ENCODE peak calls at places on chromosomes 6 and 20, in six cellular contexts. One of them, this sample, is unnamed. For H3K9me3, the result is how much of the 10 kb centered on the place peaks cover.

GRCh38 chr20:48538058-48538825 is 289.6 kb downstream of the PREX1 start:
- DNase-seq in IMR-90: peak
- DNase-seq in heart left ventricle: no peak
- DNase-seq in CD8-positive, alpha-beta memory T cell: no peak
- DNase-seq in lower lobe of right lung: peak
- DNase-seq in A549: peak
- DNase-seq in this sample: peak

GRCh38 chr20:59010995-59011873 is 4.2 kb upstream of the CTSZ start:
- DNase-seq in A549: no peak
- DNase-seq in CD8-positive, alpha-beta memory T cell: peak
- DNase-seq in IMR-90: peak
- DNase-seq in heart left ventricle: peak
- DNase-seq in lower lobe of right lung: no peak
- DNase-seq in this sample: peak

GRCh38 chr6:79964607-79965081 is 17.3 kb upstream of the ELOVL4 start:
- DNase-seq in IMR-90: no peak
- DNase-seq in heart left ventricle: no peak
- DNase-seq in A549: no peak
- DNase-seq in CD8-positive, alpha-beta memory T cell: no peak
- DNase-seq in lower lobe of right lung: no peak
- DNase-seq in this sample: no peak

GRCh38 chr20:63071541-63072181 is 64.9 kb upstream of the BHLHE23 start:
- DNase-seq in IMR-90: peak
- DNase-seq in lower lobe of right lung: peak
- DNase-seq in heart left ventricle: peak
- DNase-seq in CD8-positive, alpha-beta memory T cell: peak
- DNase-seq in A549: peak
- DNase-seq in this sample: no peak

GRCh38 chr6:113011389-113011788 is 664.3 kb downstream of the RFPL4B start:
- DNase-seq in lower lobe of right lung: no peak
- DNase-seq in CD8-positive, alpha-beta memory T cell: no peak
- DNase-seq in IMR-90: no peak
- DNase-seq in heart left ventricle: no peak
- DNase-seq in A549: no peak
- DNase-seq in this sample: no peak

GRCh38 chr6:155185544-155185943 is 78.3 kb upstream of the CLDN20 start:
- DNase-seq in CD8-positive, alpha-beta memory T cell: no peak
- DNase-seq in A549: peak
- DNase-seq in heart left ventricle: no peak
- DNase-seq in IMR-90: peak
- DNase-seq in lower lobe of right lung: no peak
- DNase-seq in this sample: peak

GRCh38 chr6:78243519-78243918 is 590.7 kb downstream of the MEI4 start:
- DNase-seq in A549: no peak
- DNase-seq in lower lobe of right lung: no peak
- DNase-seq in heart left ventricle: no peak
- DNase-seq in CD8-positive, alpha-beta memory T cell: no peak
- DNase-seq in IMR-90: peak
- DNase-seq in this sample: no peak

GRCh38 chr6:111625511-111626331 is 20.0 kb upstream of the TRAF3IP2 start:
- DNase-seq in A549: no peak
- DNase-seq in IMR-90: peak
- DNase-seq in CD8-positive, alpha-beta memory T cell: no peak
- DNase-seq in heart left ventricle: peak
- DNase-seq in lower lobe of right lung: no peak
- DNase-seq in this sample: peak

GRCh38 chr20:34388000-34388399 is 24.9 kb downstream of the ITCH start:
- DNase-seq in CD8-positive, alpha-beta memory T cell: no peak
- DNase-seq in lower lobe of right lung: no peak
- DNase-seq in IMR-90: no peak
- DNase-seq in heart left ventricle: no peak
- DNase-seq in A549: no peak
- DNase-seq in this sample: no peak

GRCh38 chr20:51588762-51589161 is 46.2 kb upstream of the NFATC2 start:
- DNase-seq in CD8-positive, alpha-beta memory T cell: no peak
- DNase-seq in lower lobe of right lung: no peak
- DNase-seq in heart left ventricle: no peak
- DNase-seq in IMR-90: no peak
- DNase-seq in A549: no peak
- DNase-seq in this sample: no peak

GRCh38 chr20:46063652-46064054 is 26.1 kb downstream of the NCOA5 start:
- DNase-seq in IMR-90: no peak
- DNase-seq in A549: no peak
- DNase-seq in CD8-positive, alpha-beta memory T cell: no peak
- DNase-seq in heart left ventricle: no peak
- DNase-seq in lower lobe of right lung: no peak
- DNase-seq in this sample: no peak

GRCh38 chr20:15491564-15491963 is 1081.7 kb downstream of the KIF16B start:
- DNase-seq in heart left ventricle: no peak
- DNase-seq in IMR-90: no peak
- DNase-seq in lower lobe of right lung: no peak
- DNase-seq in CD8-positive, alpha-beta memory T cell: no peak
- DNase-seq in A549: no peak
- DNase-seq in this sample: no peak

GRCh38 chr20:58433759-58434158 is 44.7 kb downstream of the VAPB start:
- DNase-seq in lower lobe of right lung: no peak
- DNase-seq in CD8-positive, alpha-beta memory T cell: no peak
- DNase-seq in IMR-90: peak
- DNase-seq in heart left ventricle: no peak
- DNase-seq in A549: no peak
- DNase-seq in this sample: no peak

GRCh38 chr20:41287327-41287726 is 30.2 kb downstream of the ZHX3 start:
- DNase-seq in CD8-positive, alpha-beta memory T cell: no peak
- DNase-seq in lower lobe of right lung: no peak
- DNase-seq in IMR-90: peak
- DNase-seq in A549: no peak
- DNase-seq in heart left ventricle: no peak
- DNase-seq in this sample: no peak

GRCh38 chr6:11632795-11633511 is 95.4 kb downstream of the TMEM170B start:
- DNase-seq in heart left ventricle: peak
- DNase-seq in CD8-positive, alpha-beta memory T cell: no peak
- DNase-seq in A549: no peak
- DNase-seq in lower lobe of right lung: no peak
- DNase-seq in IMR-90: peak
- DNase-seq in this sample: no peak

GRCh38 chr6:95240514-95240913 is 336.8 kb upstream of the MANEA start:
- DNase-seq in heart left ventricle: no peak
- DNase-seq in lower lobe of right lung: no peak
- DNase-seq in A549: no peak
- DNase-seq in IMR-90: no peak
- DNase-seq in CD8-positive, alpha-beta memory T cell: no peak
- DNase-seq in this sample: no peak

GRCh38 chr20:36339646-36340592 is 33.8 kb downstream of the DLGAP4 start:
- DNase-seq in A549: no peak
- DNase-seq in lower lobe of right lung: no peak
- DNase-seq in IMR-90: no peak
- DNase-seq in CD8-positive, alpha-beta memory T cell: no peak
- DNase-seq in heart left ventricle: no peak
- DNase-seq in this sample: no peak

GRCh38 chr20:37757550-37757949 is 63.7 kb downstream of the CTNNBL1 start:
- DNase-seq in lower lobe of right lung: no peak
- DNase-seq in IMR-90: no peak
- DNase-seq in A549: no peak
- DNase-seq in CD8-positive, alpha-beta memory T cell: no peak
- DNase-seq in heart left ventricle: no peak
- DNase-seq in this sample: no peak

GRCh38 chr20:57654363-57654997 is 34.3 kb upstream of the ZBP1 start:
- DNase-seq in heart left ventricle: peak
- DNase-seq in A549: peak
- DNase-seq in CD8-positive, alpha-beta memory T cell: peak
- DNase-seq in lower lobe of right lung: peak
- DNase-seq in IMR-90: peak
- DNase-seq in this sample: peak

GRCh38 chr6:41878246-41878645 is 16.9 kb downstream of the USP49 start:
- DNase-seq in CD8-positive, alpha-beta memory T cell: no peak
- DNase-seq in heart left ventricle: no peak
- DNase-seq in lower lobe of right lung: no peak
- DNase-seq in A549: no peak
- DNase-seq in IMR-90: peak
- DNase-seq in this sample: no peak

GRCh38 chr6:99002826-99003225 is 55.1 kb upstream of the FBXL4 start:
- DNase-seq in heart left ventricle: no peak
- DNase-seq in lower lobe of right lung: no peak
- DNase-seq in IMR-90: no peak
- DNase-seq in CD8-positive, alpha-beta memory T cell: no peak
- DNase-seq in A549: no peak
- DNase-seq in this sample: no peak

GRCh38 chr20:51121901-51122412 is 99.0 kb upstream of the KCNG1 start:
- DNase-seq in A549: peak
- DNase-seq in CD8-positive, alpha-beta memory T cell: no peak
- DNase-seq in heart left ventricle: no peak
- DNase-seq in IMR-90: peak
- DNase-seq in lower lobe of right lung: no peak
- DNase-seq in this sample: no peak

GRCh38 chr6:106520711-106521367 is 108.5 kb downstream of the RTN4IP1 start:
- DNase-seq in A549: no peak
- DNase-seq in CD8-positive, alpha-beta memory T cell: peak
- DNase-seq in heart left ventricle: no peak
- DNase-seq in IMR-90: no peak
- DNase-seq in lower lobe of right lung: peak
- DNase-seq in this sample: no peak

GRCh38 chr20:12970372-12970821 is 38.4 kb upstream of the SPTLC3 start:
- DNase-seq in CD8-positive, alpha-beta memory T cell: no peak
- DNase-seq in lower lobe of right lung: no peak
- DNase-seq in heart left ventricle: no peak
- DNase-seq in A549: peak
- DNase-seq in IMR-90: peak
- DNase-seq in this sample: peak

GRCh38 chr6:26249959-26250805 is 114.8 kb upstream of the BTN3A2 start:
- DNase-seq in IMR-90: peak
- DNase-seq in heart left ventricle: peak
- DNase-seq in lower lobe of right lung: peak
- DNase-seq in CD8-positive, alpha-beta memory T cell: peak
- DNase-seq in A549: no peak
- DNase-seq in this sample: peak

GRCh38 chr6:73382462-73383113 is 12.0 kb upstream of the DDX43 start:
- DNase-seq in IMR-90: peak
- DNase-seq in CD8-positive, alpha-beta memory T cell: no peak
- DNase-seq in A549: no peak
- DNase-seq in heart left ventricle: no peak
- DNase-seq in lower lobe of right lung: no peak
- DNase-seq in this sample: no peak

GRCh38 chr6:157761926-157762325 is 61.1 kb upstream of the SNX9 start:
- DNase-seq in A549: no peak
- DNase-seq in lower lobe of right lung: no peak
- DNase-seq in heart left ventricle: no peak
- DNase-seq in CD8-positive, alpha-beta memory T cell: no peak
- DNase-seq in IMR-90: no peak
- DNase-seq in this sample: no peak

GRCh38 chr20:31846793-31847138 is 1.4 kb upstream of the FOXS1 start:
- DNase-seq in CD8-positive, alpha-beta memory T cell: no peak
- DNase-seq in lower lobe of right lung: no peak
- DNase-seq in A549: no peak
- DNase-seq in heart left ventricle: no peak
- DNase-seq in IMR-90: no peak
- DNase-seq in this sample: no peak

GRCh38 chr6:88970301-88970700 is 6.9 kb upstream of the RNGTT start:
- DNase-seq in A549: no peak
- DNase-seq in lower lobe of right lung: no peak
- DNase-seq in IMR-90: no peak
- DNase-seq in CD8-positive, alpha-beta memory T cell: no peak
- DNase-seq in heart left ventricle: no peak
- DNase-seq in this sample: no peak

GRCh38 chr6:27757307-27757706 is 154.9 kb downstream of the OR2B2 start:
- DNase-seq in A549: no peak
- DNase-seq in IMR-90: no peak
- DNase-seq in heart left ventricle: peak
- DNase-seq in lower lobe of right lung: peak
- DNase-seq in CD8-positive, alpha-beta memory T cell: peak
- DNase-seq in this sample: peak

GRCh38 chr6:34259529-34260069 is 10.8 kb upstream of the SMIM29 start:
- DNase-seq in lower lobe of right lung: no peak
- DNase-seq in A549: no peak
- DNase-seq in heart left ventricle: no peak
- DNase-seq in CD8-positive, alpha-beta memory T cell: no peak
- DNase-seq in IMR-90: no peak
- DNase-seq in this sample: no peak
- H3K9me3 ChIP-seq in lower lobe of right lung: under half
- H3K9me3 ChIP-seq in A549: under half
- H3K9me3 ChIP-seq in heart left ventricle: under half
- H3K9me3 ChIP-seq in CD8-positive, alpha-beta memory T cell: under half
- H3K9me3 ChIP-seq in IMR-90: under half
- H3K9me3 ChIP-seq in this sample: under half

GRCh38 chr20:49561256-49561655 is 6.7 kb downstream of the PTGIS start:
- DNase-seq in heart left ventricle: no peak
- DNase-seq in A549: no peak
- DNase-seq in IMR-90: no peak
- DNase-seq in CD8-positive, alpha-beta memory T cell: no peak
- DNase-seq in lower lobe of right lung: no peak
- DNase-seq in this sample: no peak

GRCh38 chr20:49560646-49561045 is 7.3 kb downstream of the PTGIS start:
- DNase-seq in CD8-positive, alpha-beta memory T cell: no peak
- DNase-seq in lower lobe of right lung: no peak
- DNase-seq in A549: no peak
- DNase-seq in heart left ventricle: no peak
- DNase-seq in IMR-90: no peak
- DNase-seq in this sample: no peak

GRCh38 chr20:49558826-49559225 is 9.1 kb downstream of the PTGIS start:
- DNase-seq in CD8-positive, alpha-beta memory T cell: no peak
- DNase-seq in IMR-90: no peak
- DNase-seq in heart left ventricle: no peak
- DNase-seq in lower lobe of right lung: no peak
- DNase-seq in A549: no peak
- DNase-seq in this sample: no peak

GRCh38 chr20:49559411-49560081 is 8.4 kb downstream of the PTGIS start:
- DNase-seq in CD8-positive, alpha-beta memory T cell: no peak
- DNase-seq in A549: no peak
- DNase-seq in lower lobe of right lung: no peak
- DNase-seq in IMR-90: no peak
- DNase-seq in heart left ventricle: no peak
- DNase-seq in this sample: no peak

GRCh38 chr20:49560186-49560585 is 7.8 kb downstream of the PTGIS start:
- DNase-seq in CD8-positive, alpha-beta memory T cell: no peak
- DNase-seq in lower lobe of right lung: no peak
- DNase-seq in IMR-90: no peak
- DNase-seq in heart left ventricle: no peak
- DNase-seq in A549: no peak
- DNase-seq in this sample: no peak
- H3K27ac ChIP-seq in CD8-positive, alpha-beta memory T cell: no peak
- H3K27ac ChIP-seq in lower lobe of right lung: no peak
- H3K27ac ChIP-seq in IMR-90: no peak
- H3K27ac ChIP-seq in heart left ventricle: peak
- H3K27ac ChIP-seq in A549: no peak
- H3K27ac ChIP-seq in this sample: no peak

GRCh38 chr6:56374841-56375369 is 127.5 kb upstream of the COL21A1 start:
- DNase-seq in heart left ventricle: peak
- DNase-seq in A549: no peak
- DNase-seq in CD8-positive, alpha-beta memory T cell: no peak
- DNase-seq in lower lobe of right lung: no peak
- DNase-seq in IMR-90: peak
- DNase-seq in this sample: no peak
- H3K9me3 ChIP-seq in heart left ventricle: under half
- H3K9me3 ChIP-seq in A549: under half
- H3K9me3 ChIP-seq in CD8-positive, alpha-beta memory T cell: under half
- H3K9me3 ChIP-seq in lower lobe of right lung: under half
- H3K9me3 ChIP-seq in IMR-90: under half
- H3K9me3 ChIP-seq in this sample: under half

DNA sequence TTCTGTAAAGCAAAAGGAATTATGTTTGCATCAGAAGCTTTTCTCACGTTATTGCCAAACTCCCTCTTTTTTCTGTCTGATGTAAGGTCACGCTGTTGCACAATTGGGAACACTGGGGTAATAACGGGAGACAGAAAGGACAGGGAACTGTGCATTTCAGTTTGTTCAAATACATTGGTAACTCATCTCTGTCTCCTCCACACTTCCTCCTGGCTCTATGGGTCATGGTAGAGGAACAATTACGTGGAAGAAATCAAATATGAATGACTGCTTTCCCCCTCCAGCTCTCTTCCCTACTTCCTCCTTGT is 132.2 kb upstream of the TNFAIP3 start:
- DNase-seq in IMR-90: no peak
- DNase-seq in A549: no peak
- DNase-seq in CD8-positive, alpha-beta memory T cell: no peak
- DNase-seq in heart left ventricle: no peak
- DNase-seq in lower lobe of right lung: no peak
- DNase-seq in this sample: no peak
- H3K27ac ChIP-seq in IMR-90: no peak
- H3K27ac ChIP-seq in A549: no peak
- H3K27ac ChIP-seq in CD8-positive, alpha-beta memory T cell: no peak
- H3K27ac ChIP-seq in heart left ventricle: no peak
- H3K27ac ChIP-seq in lower lobe of right lung: no peak
- H3K27ac ChIP-seq in this sample: no peak